ENCODE peak calls at places on chromosomes 1 and 21, in seven cellular contexts. One of them, this sample, is unnamed.
A peak's percentile ranks its signal among the peaks of the same experiment; 100 is the strongest.

GRCh38 chr1:209527372-209527771 is 56.1 kb upstream of the CAMK1G start:
- DNase-seq in dorsolateral prefrontal cortex: no peak
- DNase-seq in PC-9: no peak
- DNase-seq in left ventricle myocardium inferior: no peak
- DNase-seq in neural progenitor cell: no peak
- DNase-seq in spleen: no peak
- DNase-seq in kidney epithelial cell: peak; percentile 72
- DNase-seq in this sample: peak; percentile 82

GRCh38 chr1:210754931-210755670 is 378.8 kb downstream of the KCNH1 start:
- DNase-seq in dorsolateral prefrontal cortex: peak; percentile 37
- DNase-seq in PC-9: peak; percentile 32
- DNase-seq in left ventricle myocardium inferior: no peak
- DNase-seq in neural progenitor cell: peak; percentile 63
- DNase-seq in spleen: no peak
- DNase-seq in kidney epithelial cell: no peak
- DNase-seq in this sample: no peak

GRCh38 chr1:201218409-201218808 is 27.8 kb downstream of the IGFN1 start:
- DNase-seq in dorsolateral prefrontal cortex: no peak
- DNase-seq in PC-9: no peak
- DNase-seq in left ventricle myocardium inferior: no peak
- DNase-seq in neural progenitor cell: no peak
- DNase-seq in spleen: no peak
- DNase-seq in kidney epithelial cell: no peak
- DNase-seq in this sample: no peak

GRCh38 chr1:89525169-89525855 is 683 bp downstream of the LRRC8B start:
- DNase-seq in dorsolateral prefrontal cortex: peak; percentile 27
- DNase-seq in PC-9: no peak
- DNase-seq in left ventricle myocardium inferior: peak; percentile 26
- DNase-seq in neural progenitor cell: peak; percentile 54
- DNase-seq in spleen: no peak
- DNase-seq in kidney epithelial cell: no peak
- DNase-seq in this sample: no peak

GRCh38 chr1:160455153-160455517 is 54.8 kb downstream of the VANGL2 start:
- DNase-seq in dorsolateral prefrontal cortex: no peak
- DNase-seq in PC-9: no peak
- DNase-seq in left ventricle myocardium inferior: no peak
- DNase-seq in neural progenitor cell: no peak
- DNase-seq in spleen: no peak
- DNase-seq in kidney epithelial cell: no peak
- DNase-seq in this sample: no peak

GRCh38 chr1:155976062-155976912 is 2.1 kb downstream of the ARHGEF2 start:
- DNase-seq in dorsolateral prefrontal cortex: no peak
- DNase-seq in PC-9: peak; percentile 44
- DNase-seq in left ventricle myocardium inferior: peak; percentile 82
- DNase-seq in neural progenitor cell: peak; percentile 75
- DNase-seq in spleen: peak; percentile 85
- DNase-seq in kidney epithelial cell: no peak
- DNase-seq in this sample: no peak

GRCh38 chr1:16956775-16957174 is 23.6 kb downstream of the MFAP2 start:
- DNase-seq in dorsolateral prefrontal cortex: no peak
- DNase-seq in PC-9: no peak
- DNase-seq in left ventricle myocardium inferior: no peak
- DNase-seq in neural progenitor cell: no peak
- DNase-seq in spleen: no peak
- DNase-seq in kidney epithelial cell: no peak
- DNase-seq in this sample: no peak

GRCh38 chr1:180887841-180888240 is 24.9 kb upstream of the KIAA1614 start:
- DNase-seq in dorsolateral prefrontal cortex: no peak
- DNase-seq in PC-9: no peak
- DNase-seq in left ventricle myocardium inferior: no peak
- DNase-seq in neural progenitor cell: no peak
- DNase-seq in spleen: no peak
- DNase-seq in kidney epithelial cell: no peak
- DNase-seq in this sample: no peak

GRCh38 chr21:25573409-25574206 is 33.7 kb downstream of the MRPL39 start:
- DNase-seq in dorsolateral prefrontal cortex: peak; percentile 16
- DNase-seq in PC-9: peak; percentile 10
- DNase-seq in left ventricle myocardium inferior: no peak
- DNase-seq in neural progenitor cell: no peak
- DNase-seq in spleen: no peak
- DNase-seq in kidney epithelial cell: peak; percentile 96
- DNase-seq in this sample: peak; percentile 83

GRCh38 chr1:45995298-45995697 is 137.1 kb downstream of the PIK3R3 start:
- DNase-seq in dorsolateral prefrontal cortex: no peak
- DNase-seq in PC-9: no peak
- DNase-seq in left ventricle myocardium inferior: no peak
- DNase-seq in neural progenitor cell: no peak
- DNase-seq in spleen: no peak
- DNase-seq in kidney epithelial cell: no peak
- DNase-seq in this sample: no peak

GRCh38 chr1:161021168-161021958 is 411 bp upstream of the F11R start:
- DNase-seq in dorsolateral prefrontal cortex: peak; percentile 64
- DNase-seq in PC-9: peak; percentile 99
- DNase-seq in left ventricle myocardium inferior: peak; percentile 79
- DNase-seq in neural progenitor cell: peak; percentile 92
- DNase-seq in spleen: peak; percentile 95
- DNase-seq in kidney epithelial cell: peak; percentile 87
- DNase-seq in this sample: peak; percentile 63

GRCh38 chr1:169148472-169149252 is 42.2 kb downstream of the ATP1B1 start:
- DNase-seq in dorsolateral prefrontal cortex: no peak
- DNase-seq in PC-9: no peak
- DNase-seq in left ventricle myocardium inferior: no peak
- DNase-seq in neural progenitor cell: no peak
- DNase-seq in spleen: no peak
- DNase-seq in kidney epithelial cell: peak; percentile 38
- DNase-seq in this sample: peak; percentile 56

GRCh38 chr1:159752135-159752580 is 28.6 kb upstream of the DUSP23 start:
- DNase-seq in dorsolateral prefrontal cortex: no peak
- DNase-seq in PC-9: no peak
- DNase-seq in left ventricle myocardium inferior: peak; percentile 33
- DNase-seq in neural progenitor cell: no peak
- DNase-seq in spleen: no peak
- DNase-seq in kidney epithelial cell: no peak
- DNase-seq in this sample: peak; percentile 99

GRCh38 chr1:51512611-51513010 is 6.5 kb downstream of the EPS15 start:
- DNase-seq in dorsolateral prefrontal cortex: no peak
- DNase-seq in PC-9: no peak
- DNase-seq in left ventricle myocardium inferior: no peak
- DNase-seq in neural progenitor cell: no peak
- DNase-seq in spleen: no peak
- DNase-seq in kidney epithelial cell: no peak
- DNase-seq in this sample: no peak

GRCh38 chr1:21077085-21077484 is 99.6 kb downstream of the EIF4G3 start:
- DNase-seq in dorsolateral prefrontal cortex: no peak
- DNase-seq in PC-9: no peak
- DNase-seq in left ventricle myocardium inferior: no peak
- DNase-seq in neural progenitor cell: no peak
- DNase-seq in spleen: no peak
- DNase-seq in kidney epithelial cell: no peak
- DNase-seq in this sample: no peak

GRCh38 chr1:228646717-228647522 is 88.4 kb upstream of the RHOU start:
- DNase-seq in dorsolateral prefrontal cortex: no peak
- DNase-seq in PC-9: peak; percentile 11
- DNase-seq in left ventricle myocardium inferior: no peak
- DNase-seq in neural progenitor cell: peak; percentile 60
- DNase-seq in spleen: peak; percentile 78
- DNase-seq in kidney epithelial cell: no peak
- DNase-seq in this sample: no peak

GRCh38 chr1:234780531-234781162 is 170.7 kb upstream of the IRF2BP2 start:
- DNase-seq in dorsolateral prefrontal cortex: no peak
- DNase-seq in PC-9: no peak
- DNase-seq in left ventricle myocardium inferior: no peak
- DNase-seq in neural progenitor cell: peak; percentile 21
- DNase-seq in spleen: peak; percentile 80
- DNase-seq in kidney epithelial cell: no peak
- DNase-seq in this sample: no peak

GRCh38 chr1:23221107-23221506 is 3.8 kb upstream of the HTR1D start:
- DNase-seq in dorsolateral prefrontal cortex: no peak
- DNase-seq in PC-9: no peak
- DNase-seq in left ventricle myocardium inferior: no peak
- DNase-seq in neural progenitor cell: no peak
- DNase-seq in spleen: no peak
- DNase-seq in kidney epithelial cell: no peak
- DNase-seq in this sample: no peak

GRCh38 chr1:23227806-23228205 is 10.5 kb upstream of the HTR1D start:
- DNase-seq in dorsolateral prefrontal cortex: no peak
- DNase-seq in PC-9: no peak
- DNase-seq in left ventricle myocardium inferior: no peak
- DNase-seq in neural progenitor cell: no peak
- DNase-seq in spleen: no peak
- DNase-seq in kidney epithelial cell: no peak
- DNase-seq in this sample: no peak

GRCh38 chr1:23222331-23222730 is 5.0 kb upstream of the HTR1D start:
- DNase-seq in dorsolateral prefrontal cortex: no peak
- DNase-seq in PC-9: no peak
- DNase-seq in left ventricle myocardium inferior: no peak
- DNase-seq in neural progenitor cell: no peak
- DNase-seq in spleen: no peak
- DNase-seq in kidney epithelial cell: no peak
- DNase-seq in this sample: no peak

GRCh38 chr1:23222742-23223141 is 5.4 kb upstream of the HTR1D start:
- DNase-seq in dorsolateral prefrontal cortex: no peak
- DNase-seq in PC-9: no peak
- DNase-seq in left ventricle myocardium inferior: no peak
- DNase-seq in neural progenitor cell: no peak
- DNase-seq in spleen: no peak
- DNase-seq in kidney epithelial cell: no peak
- DNase-seq in this sample: no peak

GRCh38 chr1:23224721-23225648 is 7.7 kb upstream of the HTR1D start:
- DNase-seq in dorsolateral prefrontal cortex: no peak
- DNase-seq in PC-9: peak; percentile 78
- DNase-seq in left ventricle myocardium inferior: peak; percentile 26
- DNase-seq in neural progenitor cell: no peak
- DNase-seq in spleen: no peak
- DNase-seq in kidney epithelial cell: no peak
- DNase-seq in this sample: no peak
- H3K4me3 ChIP-seq in dorsolateral prefrontal cortex: no peak overlapping the region
- H3K4me3 ChIP-seq in PC-9: no peak overlapping the region
- H3K4me3 ChIP-seq in left ventricle myocardium inferior: peak overlapping the region; percentile 25
- H3K4me3 ChIP-seq in neural progenitor cell: no peak overlapping the region
- H3K4me3 ChIP-seq in spleen: no peak overlapping the region
- H3K4me3 ChIP-seq in kidney epithelial cell: no peak overlapping the region
- H3K4me3 ChIP-seq in this sample: no peak overlapping the region

DNA sequence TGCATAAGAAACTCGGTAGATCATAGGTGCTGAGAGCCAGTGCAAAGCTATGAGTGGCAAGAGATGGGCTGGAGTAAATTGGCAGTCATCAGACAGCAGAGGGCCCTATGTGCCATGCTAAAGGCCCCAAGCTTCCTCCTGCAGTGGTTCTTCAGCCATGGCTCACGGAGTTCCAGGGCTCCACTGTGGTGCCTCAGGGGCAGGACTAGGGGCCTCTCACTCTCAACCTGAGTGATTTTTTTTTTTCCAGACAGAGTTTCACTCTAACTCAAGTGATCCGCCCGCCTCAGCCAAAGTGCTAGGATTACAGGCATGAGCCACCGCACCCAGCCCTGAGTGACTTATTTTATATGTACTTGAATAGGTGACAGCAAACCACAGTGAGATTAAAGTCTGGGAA is 10.4 kb upstream of the GJA8 start:
- DNase-seq in dorsolateral prefrontal cortex: no peak
- DNase-seq in PC-9: no peak
- DNase-seq in left ventricle myocardium inferior: no peak
- DNase-seq in neural progenitor cell: peak; percentile 42
- DNase-seq in spleen: no peak
- DNase-seq in kidney epithelial cell: no peak
- DNase-seq in this sample: no peak
- TF ChIP-seq CTCF in dorsolateral prefrontal cortex: no peak
- TF ChIP-seq CTCF in PC-9: no peak
- TF ChIP-seq CTCF in left ventricle myocardium inferior: no peak
- TF ChIP-seq CTCF in neural progenitor cell: no peak
- TF ChIP-seq CTCF in spleen: no peak
- TF ChIP-seq CTCF in kidney epithelial cell: peak; percentile 9
- TF ChIP-seq CTCF in this sample: peak; percentile 35

DNA sequence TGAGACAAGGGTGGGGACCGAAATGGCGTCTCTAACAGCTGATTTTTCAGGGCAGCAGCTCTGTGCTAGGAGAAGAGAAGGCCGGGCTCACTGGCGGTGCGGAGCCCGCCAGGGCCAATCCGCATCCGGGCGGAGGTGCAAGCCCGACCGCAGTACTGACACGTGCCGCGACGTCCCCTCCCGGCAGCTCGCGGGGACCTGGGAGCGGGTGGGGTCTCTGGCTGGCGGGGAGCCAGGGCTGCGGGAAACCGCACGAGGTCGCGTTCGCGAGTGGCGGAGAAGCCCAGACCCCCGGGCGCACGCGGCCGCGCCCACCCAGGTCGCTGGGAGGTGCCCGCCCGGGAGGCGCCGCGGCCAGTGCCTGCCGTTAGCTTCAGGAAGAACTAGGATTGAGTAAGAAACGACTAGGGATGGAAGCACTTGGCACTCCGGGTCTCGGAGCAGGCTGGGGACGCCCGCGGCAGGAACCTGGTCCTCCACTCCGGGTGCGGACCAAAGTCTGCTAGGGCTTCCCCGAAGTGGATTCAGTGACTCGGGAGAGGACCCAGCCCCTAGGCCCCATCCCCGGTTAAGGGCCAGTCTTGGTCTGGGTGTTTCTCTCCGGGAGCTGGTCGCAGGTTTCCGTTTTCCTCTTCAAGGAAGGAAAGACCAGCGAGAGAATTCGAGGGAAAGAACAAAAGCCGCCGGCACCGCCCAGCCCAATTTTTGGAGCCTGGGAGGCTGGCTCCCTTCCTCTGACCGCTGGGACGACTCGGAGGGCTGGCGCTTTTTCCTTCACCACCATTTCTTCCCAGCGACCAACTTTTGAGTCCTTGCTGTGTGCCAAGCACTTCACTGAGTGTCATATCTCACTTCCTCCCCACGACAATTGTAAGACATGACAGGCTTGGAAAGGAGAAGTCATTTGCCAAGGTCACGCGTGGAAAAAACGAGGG is 16.7 kb upstream of the STMN1 start:
- DNase-seq in dorsolateral prefrontal cortex: peak; percentile 84
- DNase-seq in PC-9: peak; percentile 6
- DNase-seq in left ventricle myocardium inferior: peak; percentile 27
- DNase-seq in neural progenitor cell: peak; percentile 70
- DNase-seq in spleen: peak; percentile 86
- DNase-seq in kidney epithelial cell: peak; percentile 21
- DNase-seq in this sample: no peak
- H3K4me3 ChIP-seq in dorsolateral prefrontal cortex: peak overlapping the region; percentile 60
- H3K4me3 ChIP-seq in PC-9: no peak overlapping the region
- H3K4me3 ChIP-seq in left ventricle myocardium inferior: peak overlapping the region; percentile 73
- H3K4me3 ChIP-seq in neural progenitor cell: peak overlapping the region; percentile 64
- H3K4me3 ChIP-seq in spleen: peak overlapping the region; percentile 57
- H3K4me3 ChIP-seq in kidney epithelial cell: peak overlapping the region; percentile 52
- H3K4me3 ChIP-seq in this sample: peak overlapping the region; percentile 65

DNA sequence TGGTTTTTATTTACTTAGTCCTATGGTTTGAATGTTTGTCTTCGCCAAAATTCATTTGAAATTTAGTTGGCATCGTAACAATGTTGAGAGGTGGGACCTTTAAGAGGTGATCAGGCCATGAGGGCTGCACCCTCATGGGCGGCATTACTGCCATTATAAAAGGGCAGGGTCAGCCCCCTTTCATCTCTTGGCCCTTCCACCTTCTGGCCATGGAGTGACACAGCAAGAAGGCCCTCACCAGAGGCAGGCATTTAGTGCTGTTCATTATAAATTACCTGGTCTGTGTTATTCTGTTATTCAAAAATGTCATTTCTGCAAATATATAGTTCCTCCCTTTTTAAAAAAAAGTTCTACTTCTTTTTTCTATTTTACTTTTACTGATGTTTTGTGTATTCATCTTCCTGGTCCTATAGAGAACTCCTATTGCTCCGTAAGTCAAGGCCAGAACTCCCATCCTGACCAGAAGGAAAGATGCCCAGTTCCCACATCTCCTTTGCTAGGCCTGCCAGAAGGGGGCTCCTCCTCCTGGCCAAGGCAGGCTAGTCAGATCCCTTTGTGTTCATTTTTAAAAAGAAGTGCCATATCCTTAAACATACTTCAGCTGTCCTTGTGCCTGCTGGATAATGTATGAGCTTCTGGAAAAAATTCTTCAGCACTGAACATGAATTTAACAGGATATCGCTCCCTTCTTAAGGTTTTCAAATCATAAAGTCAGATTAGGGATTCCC is 10.0 kb upstream of the LBR start:
- DNase-seq in dorsolateral prefrontal cortex: no peak
- DNase-seq in PC-9: no peak
- DNase-seq in left ventricle myocardium inferior: no peak
- DNase-seq in neural progenitor cell: peak; percentile 53
- DNase-seq in spleen: no peak
- DNase-seq in kidney epithelial cell: no peak
- DNase-seq in this sample: no peak
- TF ChIP-seq CTCF in dorsolateral prefrontal cortex: peak; percentile 15
- TF ChIP-seq CTCF in PC-9: peak; percentile 52
- TF ChIP-seq CTCF in left ventricle myocardium inferior: peak; percentile 44
- TF ChIP-seq CTCF in neural progenitor cell: peak; percentile 55
- TF ChIP-seq CTCF in spleen: peak; percentile 29
- TF ChIP-seq CTCF in kidney epithelial cell: peak; percentile 55
- TF ChIP-seq CTCF in this sample: peak; percentile 66